ENCODE peak calls at places on chromosomes 2 and 18, in six cellular contexts. C is kidney tubule cell, T is COR-L47, F is chondrocyte, M is NCI-H1092 treated with DMSO at 0.1 percent for 48 hours, X is skeletal muscle cell. I is an unnamed sample.

GRCh38 chr2:45885111-45885685 is 233.7 kb downstream of the PRKCE start:
- DNase-seq in C (no peak), T (no peak), X (no peak), F (no peak), M (peak; percentile 36), I (no peak)

GRCh38 chr2:10963155-10963554 is 51.4 kb downstream of the KCNF1 start:
- DNase-seq in F (peak; percentile 24), M (no peak), T (no peak), C (no peak), X (no peak), I (no peak)

GRCh38 chr18:62420151-62420512 is 95.0 kb downstream of the TNFRSF11A start:
- DNase-seq in C (peak; percentile 92), X (no peak), M (no peak), F (no peak), T (no peak), I (no peak)

GRCh38 chr2:15750433-15750814 is 158.8 kb downstream of the DDX1 start:
- DNase-seq in X (no peak), C (no peak), F (no peak), M (no peak), T (no peak), I (no peak)

GRCh38 chr2:71666094-71666474 is 212.7 kb downstream of the DYSF start:
- DNase-seq in C (no peak), T (no peak), F (no peak), M (no peak), X (no peak), I (no peak)

GRCh38 chr2:179483131-179483530 is 218.5 kb upstream of the SESTD1 start:
- DNase-seq in F (no peak), C (no peak), T (no peak), M (no peak), X (no peak), I (no peak)

GRCh38 chr18:12597775-12598174 is 60.1 kb downstream of the SPIRE1 start:
- DNase-seq in M (no peak), T (no peak), X (peak; percentile 71), F (no peak), C (peak; percentile 91), I (no peak)

GRCh38 chr2:181813963-181814565 is 77.5 kb upstream of the ITPRID2 start:
- DNase-seq in M (no peak), T (no peak), F (no peak), X (peak; percentile 53), C (peak; percentile 47), I (no peak)

GRCh38 chr2:64222942-64223511 is 78.8 kb upstream of the PELI1 start:
- DNase-seq in T (no peak), M (no peak), F (no peak), X (no peak), C (no peak), I (no peak)

GRCh38 chr2:65728477-65729180 is 296.2 kb upstream of the SPRED2 start:
- DNase-seq in F (no peak), T (no peak), X (no peak), C (peak; percentile 91), M (no peak), I (no peak)

GRCh38 chr2:29797916-29798315 is 123.5 kb downstream of the ALK start:
- DNase-seq in T (no peak), F (no peak), C (no peak), X (no peak), M (no peak), I (no peak)

GRCh38 chr2:45330617-45331016 is 280.4 kb downstream of the SRBD1 start:
- DNase-seq in T (no peak), M (peak; percentile 10), X (no peak), F (no peak), C (peak; percentile 87), I (no peak)

GRCh38 chr2:189115126-189115525 is 64.4 kb downstream of the COL5A2 start:
- DNase-seq in T (peak; percentile 4), F (no peak), M (no peak), C (peak; percentile 16), X (no peak), I (no peak)

GRCh38 chr2:194103941-194104655 is 1552.9 kb upstream of the SLC39A10 start:
- DNase-seq in X (peak; percentile 18), M (no peak), C (no peak), T (no peak), F (no peak), I (no peak)

GRCh38 chr2:101063753-101064502 is 61.8 kb downstream of the RPL31 start:
- DNase-seq in C (peak; percentile 76), F (no peak), T (no peak), X (no peak), M (no peak), I (no peak)

GRCh38 chr2:74843371-74844298 is 9.7 kb downstream of the HK2 start:
- DNase-seq in X (peak; percentile 72), M (no peak), F (no peak), T (no peak), C (peak; percentile 84), I (no peak)

GRCh38 chr2:191691016-191691725 is 13.2 kb downstream of the NABP1 start:
- DNase-seq in F (no peak), T (peak; percentile 36), C (peak; percentile 78), X (no peak), M (peak; percentile 46), I (no peak)

GRCh38 chr2:28009732-28010131 is 119.2 kb downstream of the BABAM2 start:
- DNase-seq in M (no peak), X (peak; percentile 25), F (no peak), C (peak; percentile 60), T (no peak), I (no peak)

GRCh38 chr2:37648316-37649011 is 23.0 kb downstream of the CDC42EP3 start:
- DNase-seq in T (no peak), X (peak; percentile 53), C (no peak), M (no peak), F (no peak), I (peak; percentile 92)

GRCh38 chr2:118834901-118835738 is 12.3 kb downstream of the EN1 start:
- DNase-seq in C (no peak), X (no peak), F (no peak), T (no peak), M (no peak), I (no peak)

GRCh38 chr18:47964086-47964485 is 33.6 kb upstream of the SMAD2 start:
- DNase-seq in T (no peak), X (no peak), M (peak; percentile 80), C (peak; percentile 7), F (no peak), I (no peak)

GRCh38 chr2:192137451-192137850 is 57.3 kb downstream of the TMEFF2 start:
- DNase-seq in T (no peak), F (no peak), X (no peak), C (no peak), M (no peak), I (no peak)

GRCh38 chr18:11669271-11669947 is 19.7 kb upstream of the GNAL start:
- DNase-seq in T (no peak), X (no peak), M (no peak), C (no peak), F (no peak), I (no peak)

GRCh38 chr2:223460774-223461211 is 141.4 kb downstream of the SCG2 start:
- DNase-seq in X (peak; percentile 45), M (peak; percentile 54), F (no peak), C (peak; percentile 58), T (no peak), I (no peak)

GRCh38 chr2:881204-881918 is 69.3 kb upstream of the SNTG2 start:
- DNase-seq in F (no peak), T (no peak), M (no peak), X (no peak), C (peak; percentile 50), I (peak; percentile 39)

GRCh38 chr18:34522627-34523026 is 187.5 kb upstream of the DTNA start:
- DNase-seq in T (no peak), M (peak; percentile 75), X (no peak), C (no peak), F (no peak), I (no peak)

GRCh38 chr2:216632952-216633615 is at the start of gene IGFBP2:
- DNase-seq in F (no peak), X (no peak), M (peak; percentile 71), C (peak; percentile 52), T (peak; percentile 49), I (no peak)

GRCh38 chr2:172554352-172555271 is 1.3 kb upstream of the PDK1 start:
- DNase-seq in C (peak; percentile 20), X (no peak), T (no peak), M (no peak), F (no peak), I (no peak)

GRCh38 chr18:60739212-60739611 is 366.6 kb upstream of the MC4R start:
- DNase-seq in C (no peak), X (no peak), F (peak; percentile 55), T (no peak), M (no peak), I (no peak)

GRCh38 chr2:74333175-74333574 is 10.0 kb downstream of the SLC4A5 start:
- DNase-seq in M (no peak), F (no peak), X (no peak), C (peak; percentile 28), T (peak; percentile 35), I (no peak)

GRCh38 chr2:218781691-218782528 is at the start of gene CYP27A1:
- DNase-seq in M (peak; percentile 17), C (peak; percentile 49), X (no peak), F (no peak), T (peak; percentile 8), I (peak; percentile 46)

GRCh38 chr2:46163804-46164569 is 133.2 kb upstream of the EPAS1 start:
- DNase-seq in C (peak; percentile 68), X (no peak), F (no peak), M (no peak), T (no peak), I (no peak)

GRCh38 chr2:160328748-160329147 is 128.7 kb upstream of the ITGB6 start:
- DNase-seq in X (no peak), M (no peak), C (no peak), T (no peak), F (no peak), I (no peak)

GRCh38 chr2:150485871-150486538 is 1.5 kb downstream of the RND3 start:
- DNase-seq in X (peak; percentile 72), T (peak; percentile 78), F (peak; percentile 91), M (peak; percentile 49), C (peak; percentile 88), I (peak; percentile 25)

GRCh38 chr2:19733390-19733789 is 168.4 kb downstream of the TTC32 start:
- DNase-seq in T (no peak), F (no peak), C (no peak), X (no peak), M (no peak), I (no peak)

GRCh38 chr2:9941996-9942390 is 9.5 kb upstream of the GRHL1 start:
- DNase-seq in X (no peak), T (no peak), F (no peak), M (no peak), C (no peak), I (no peak)

GRCh38 chr2:63791387-63791786 is 50.3 kb upstream of the UGP2 start:
- DNase-seq in X (no peak), C (no peak), F (no peak), T (no peak), M (no peak), I (no peak)

GRCh38 chr2:130882111-130882510 is 45.4 kb downstream of the ARHGEF4 start:
- DNase-seq in T (no peak), X (no peak), M (no peak), F (no peak), C (no peak), I (no peak)

GRCh38 chr2:198287706-198288105 is 483.3 kb downstream of the PLCL1 start:
- DNase-seq in F (no peak), X (no peak), T (no peak), C (peak; percentile 5), M (no peak), I (no peak)

I was measured in posterior cingulate gyrus.